ENCODE peak calls at places on chromosomes 13 and 19, in seven cellular contexts. T is GM12878, E is HepG2, R is HCT116, K is K562, D is Panc1, V is H1. X is an unnamed sample.
A peak's percentile ranks its signal among the peaks of the same experiment; 100 is the strongest.

GRCh38 chr19:11530432-11530831 is 1.5 kb upstream of the ECSIT start:
- DNase-seq in T (no peak), E (peak; percentile 95), R (peak; percentile 96), K (peak; percentile 80), D (peak; percentile 28), V (peak; percentile 83), X (peak; percentile 89)

GRCh38 chr13:20177049-20177831 is 15.5 kb downstream of the GJB2 start:
- DNase-seq in T (no peak), E (no peak), R (no peak), K (no peak), D (no peak), V (no peak), X (no peak)

GRCh38 chr13:75402787-75403186 is 79.2 kb downstream of the TBC1D4 start:
- DNase-seq in T (no peak), E (peak; percentile 45), R (no peak), K (no peak), D (no peak), V (no peak), X (peak; percentile 39)

GRCh38 chr13:101210774-101211173 is 205.5 kb downstream of the NALCN start:
- DNase-seq in T (no peak), E (no peak), R (no peak), K (no peak), D (no peak), V (no peak), X (no peak)

GRCh38 chr13:80048802-80049201 is 292.1 kb downstream of the SPRY2 start:
- DNase-seq in T (peak; percentile 89), E (no peak), R (peak; percentile 13), K (peak; percentile 6), D (peak; percentile 85), V (no peak), X (no peak)

GRCh38 chr19:39200066-39200817 is 3.5 kb downstream of the NCCRP1 start:
- DNase-seq in T (no peak), E (no peak), R (no peak), K (no peak), D (no peak), V (no peak), X (no peak)

GRCh38 chr19:39970424-39970673 is 616 bp upstream of the PSMC4 start:
- DNase-seq in T (peak; percentile 24), E (no peak), R (no peak), K (no peak), D (no peak), V (no peak), X (no peak)

GRCh38 chr19:46990998-46991676 is 28.5 kb upstream of the NPAS1 start:
- DNase-seq in T (peak; percentile 21), E (peak; percentile 64), R (peak; percentile 48), K (peak; percentile 77), D (peak; percentile 27), V (peak; percentile 91), X (peak; percentile 85)

GRCh38 chr13:28423010-28423409 is 71.9 kb downstream of the FLT1 start:
- DNase-seq in T (peak; percentile 74), E (no peak), R (no peak), K (no peak), D (no peak), V (no peak), X (no peak)

GRCh38 chr13:77492982-77493381 is 42.5 kb upstream of the SCEL start:
- DNase-seq in T (no peak), E (peak; percentile 4), R (peak; percentile 23), K (no peak), D (no peak), V (no peak), X (peak; percentile 26)

GRCh38 chr19:14078406-14078805 is 5.8 kb downstream of the MISP3 start:
- DNase-seq in T (no peak), E (no peak), R (no peak), K (no peak), D (no peak), V (no peak), X (no peak)
- TF ChIP-seq SIN3A in T (no peak), E (no peak), R (no peak), K (no peak), D (no peak), V (no peak), X (no peak)

GRCh38 chr19:8129061-8129460 is 20.3 kb downstream of the FBN3 start:
- DNase-seq in T (no peak), E (no peak), R (no peak), K (no peak), D (no peak), V (no peak), X (no peak)
- TF ChIP-seq SIN3A in T (no peak), E (no peak), R (no peak), K (no peak), D (no peak), V (no peak), X (no peak)

GRCh38 chr19:44356383-44357111 is at the start of gene ZNF112:
- DNase-seq in T (peak; percentile 11), E (peak; percentile 94), R (peak; percentile 90), K (peak; percentile 51), D (peak; percentile 69), V (peak; percentile 81), X (peak; percentile 67)
- TF ChIP-seq SIN3A in T (no peak), E (peak; percentile 50), R (no peak), K (no peak), D (no peak), V (no peak), X (no peak)

GRCh38 chr13:23833733-23834611 is 55.2 kb downstream of the MIPEP start:
- DNase-seq in T (no peak), E (no peak), R (no peak), K (no peak), D (no peak), V (no peak), X (no peak)

GRCh38 chr13:23824355-23824754 is 64.8 kb downstream of the MIPEP start:
- DNase-seq in T (no peak), E (no peak), R (no peak), K (no peak), D (no peak), V (no peak), X (no peak)

GRCh38 chr13:23825179-23825578 is 64.0 kb downstream of the MIPEP start:
- DNase-seq in T (no peak), E (no peak), R (no peak), K (no peak), D (no peak), V (no peak), X (no peak)

GRCh38 chr13:23828086-23828485 is 61.1 kb downstream of the MIPEP start:
- DNase-seq in T (no peak), E (no peak), R (no peak), K (no peak), D (no peak), V (no peak), X (no peak)

DNA sequence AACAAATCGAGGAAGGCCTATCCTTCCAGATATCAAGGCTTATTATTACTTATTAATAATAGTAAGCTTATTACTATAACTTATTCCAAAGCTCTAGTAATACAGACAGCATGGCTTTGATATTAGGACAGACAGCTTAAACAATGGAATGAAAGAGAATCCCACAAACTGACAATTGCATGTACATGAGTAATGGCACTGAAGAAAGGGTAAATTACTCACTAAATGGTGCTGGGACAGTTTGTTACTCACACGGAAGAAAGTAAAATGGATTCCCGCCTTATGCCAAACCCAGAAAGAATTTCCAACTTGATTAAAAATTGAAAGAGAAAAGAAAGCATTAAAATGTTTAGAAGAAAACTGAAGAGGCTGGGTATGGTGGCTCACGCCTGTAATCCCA is 60.3 kb downstream of the MIPEP start:
- DNase-seq in T (no peak), E (no peak), R (no peak), K (no peak), D (no peak), V (no peak), X (no peak)
- TF ChIP-seq SIN3A in T (no peak), E (no peak), R (no peak), K (no peak), D (no peak), V (no peak), X (no peak)

GRCh38 chr19:41745761-41746160 is 9.6 kb upstream of the CEACAM6 start:
- DNase-seq in T (no peak), E (no peak), R (no peak), K (no peak), D (no peak), V (no peak), X (no peak)
- TF ChIP-seq SIN3A in T (no peak), E (no peak), R (no peak), K (no peak), D (no peak), V (no peak), X (no peak)

GRCh38 chr19:30969586-30969985 is 379.6 kb downstream of the TSHZ3 start:
- DNase-seq in T (no peak), E (no peak), R (no peak), K (no peak), D (no peak), V (no peak), X (no peak)
- TF ChIP-seq SIN3A in T (no peak), E (no peak), R (no peak), K (no peak), D (no peak), V (no peak), X (no peak)